ENCODE peak calls at places on chromosomes 3 and 15, in eight cellular contexts. A, T, M, N, L, H, E and Y are unnamed samples.

GRCh38 chr3:53581671-53582070 is 87.3 kb downstream of the CACNA1D start:
- DNase-seq in A (peak), T (peak), M (no peak), N (no peak), L (no peak), H (no peak), E (no peak), Y (no peak)

GRCh38 chr3:150371741-150372254 is 36.3 kb upstream of the TSC22D2 start:
- DNase-seq in A (peak), T (peak), M (peak), N (no peak), L (peak), H (no peak), E (peak), Y (peak)

GRCh38 chr3:15983232-15983631 is 185.5 kb upstream of the ANKRD28 start:
- DNase-seq in A (peak), T (peak), M (peak), N (no peak), L (no peak), H (no peak), E (peak), Y (no peak)

GRCh38 chr3:151345854-151346253 is 16.5 kb upstream of the P2RY13 start:
- DNase-seq in A (no peak), T (peak), M (peak), N (no peak), L (no peak), H (no peak), E (peak), Y (no peak)

GRCh38 chr15:85028416-85028815 is 46.8 kb downstream of the PDE8A start:
- DNase-seq in A (no peak), T (no peak), M (no peak), N (no peak), L (no peak), H (no peak), E (no peak), Y (no peak)

GRCh38 chr3:41612853-41613252 is 349.1 kb downstream of the ULK4 start:
- DNase-seq in A (no peak), T (no peak), M (no peak), N (no peak), L (no peak), H (no peak), E (no peak), Y (no peak)

GRCh38 chr15:63052128-63052826 is 9.7 kb downstream of the TPM1 start:
- DNase-seq in A (no peak), T (no peak), M (no peak), N (no peak), L (no peak), H (no peak), E (no peak), Y (no peak)

GRCh38 chr3:112089956-112090898 is 4.0 kb downstream of the C3orf52 start:
- DNase-seq in A (no peak), T (peak), M (no peak), N (no peak), L (no peak), H (no peak), E (no peak), Y (no peak)